ENCODE peak calls at places on chromosomes 4 and X, in five cellular contexts. F is K562, B is tibial artery, R is upper lobe of right lung, D is mucosa of descending colon. P is an unnamed sample.

GRCh38 chr4:150573534-150573933 is 8.4 kb upstream of the MAB21L2 start:
- DNase-seq in F (no peak), B (no peak), D (no peak), R (no peak), P (no peak)

GRCh38 chr4:41991916-41992767 is 1.8 kb downstream of the SLC30A9 start:
- DNase-seq in R (no peak), D (no peak), F (peak), B (no peak), P (no peak)

GRCh38 chr4:38529189-38530115 is 134.5 kb upstream of the KLF3 start:
- DNase-seq in R (peak), B (no peak), F (peak), D (peak), P (peak)

GRCh38 chr4:85938062-85938461 is 421.8 kb downstream of the MAPK10 start:
- DNase-seq in F (no peak), D (peak), B (no peak), R (no peak), P (no peak)

GRCh38 chrX:55135171-55135570 is 46.4 kb downstream of the PAGE2 start:
- DNase-seq in D (peak), B (no peak), R (no peak), F (peak), P (peak)

GRCh38 chr4:8225290-8225625 is 26.2 kb downstream of the SH3TC1 start:
- DNase-seq in R (no peak), B (no peak), D (no peak), F (no peak), P (no peak)

GRCh38 chr4:910366-911091 is 21.6 kb downstream of the GAK start:
- DNase-seq in D (no peak), R (peak), F (no peak), B (no peak), P (no peak)

GRCh38 chr4:101019313-101019712 is 328.0 kb downstream of the PPP3CA start:
- DNase-seq in D (no peak), R (no peak), B (no peak), F (no peak), P (no peak)

GRCh38 chrX:8868070-8868795 is 67.0 kb upstream of the FAM9A start:
- DNase-seq in B (no peak), D (no peak), R (no peak), F (no peak), P (no peak)

GRCh38 chrX:96791559-96791958 is 92.1 kb upstream of the RPA4 start:
- DNase-seq in F (no peak), D (no peak), R (no peak), B (no peak), P (no peak)

GRCh38 chr4:118969359-118969758 is 80.7 kb downstream of the SYNPO2 start:
- DNase-seq in F (peak), R (no peak), D (peak), B (peak), P (peak)
- TF ChIP-seq CTCF in F (peak), R (peak), D (no peak), B (peak), P (no peak)

DNA sequence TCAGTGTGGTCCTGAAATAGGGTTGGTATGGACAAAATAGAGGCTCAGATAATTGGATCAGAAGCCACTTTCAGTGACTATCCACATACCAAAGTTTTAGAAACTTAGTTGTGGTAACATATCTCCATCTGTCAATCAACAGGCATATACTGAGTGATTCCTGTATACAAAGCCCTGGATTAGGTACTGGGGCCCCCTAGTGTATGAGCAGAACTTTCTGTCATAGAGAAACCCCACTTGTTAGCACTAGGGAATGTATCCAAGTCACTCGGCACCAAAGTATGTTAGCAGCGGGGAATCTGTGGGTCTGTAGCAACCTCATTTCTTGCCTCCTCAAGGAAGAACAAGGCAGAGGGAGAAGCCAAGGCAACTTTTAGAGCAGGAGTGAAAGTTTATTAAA is 50.7 kb downstream of the MAP7D3 start:
- DNase-seq in B (no peak), F (peak), R (no peak), D (peak), P (no peak)
- TF ChIP-seq CTCF in B (no peak), F (peak), R (no peak), D (no peak), P (no peak)

GRCh38 chr4:88720749-88721428 is 23.3 kb upstream of the NAP1L5 start:
- DNase-seq in B (no peak), D (no peak), F (no peak), R (no peak), P (no peak)
- TF ChIP-seq CTCF in B (no peak), D (no peak), F (no peak), R (no peak), P (no peak)

DNA sequence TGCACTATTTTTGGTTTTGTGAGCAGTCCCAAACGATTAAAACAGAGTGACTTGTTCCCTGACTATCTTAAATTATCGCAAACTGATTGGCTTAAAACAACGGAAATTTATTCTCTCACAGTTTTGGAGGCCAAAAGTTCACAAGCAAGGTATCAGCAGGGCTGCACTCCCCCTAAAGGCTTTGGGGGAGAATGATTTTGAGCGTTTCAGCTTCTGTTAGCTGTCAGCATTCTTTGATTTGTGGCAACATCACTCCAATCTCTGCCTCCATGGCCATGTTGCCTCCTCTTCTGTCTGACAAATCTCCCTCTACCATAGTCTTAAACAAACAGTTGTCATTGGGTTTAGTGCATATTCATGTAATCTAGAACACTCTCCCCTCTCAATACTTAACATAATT is 459.6 kb upstream of the ATOH1 start:
- DNase-seq in F (no peak), D (no peak), B (no peak), R (no peak), P (no peak)
- TF ChIP-seq CTCF in F (no peak), D (no peak), B (no peak), R (no peak), P (no peak)

DNA sequence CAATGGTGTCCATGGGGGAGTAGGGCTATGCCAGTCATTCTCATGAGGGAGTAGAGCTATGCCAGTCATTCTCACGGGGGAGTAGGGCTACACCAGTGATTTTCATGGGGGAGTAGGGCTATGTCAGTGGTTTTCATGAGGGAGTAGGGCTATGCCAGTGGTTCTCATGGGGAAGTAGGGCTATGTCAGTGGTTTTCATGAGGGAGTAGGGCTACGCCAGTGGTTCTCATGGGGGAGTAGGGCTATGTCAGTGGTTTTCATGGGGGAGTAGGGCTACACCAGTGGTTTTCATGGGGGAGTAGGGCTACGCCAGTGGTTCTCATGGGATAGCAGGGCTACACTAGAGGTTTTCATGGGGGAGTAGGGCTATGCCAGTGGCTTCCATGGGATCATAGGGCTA is 43.2 kb upstream of the SOD3 start:
- DNase-seq in B (no peak), D (no peak), R (no peak), F (no peak), P (no peak)
- TF ChIP-seq CTCF in B (no peak), D (no peak), R (no peak), F (no peak), P (no peak)

P was measured in endothelial cell.